ENCODE peak calls at places on chromosomes 4 and X, in six cellular contexts. U is heart right ventricle, G is transverse colon, C is spleen, O is heart left ventricle, D is A549. J is an unnamed sample. For H3K4me1, the result is how much of the 10 kb centered on the place peaks cover.

GRCh38 chr4:123786159-123786915 is 389.7 kb downstream of the SPRY1 start:
- DNase-seq in U (no peak), G (no peak), C (no peak), O (no peak), D (no peak), J (no peak)

GRCh38 chrX:16785247-16786138 is 773 bp upstream of the TXLNG start:
- DNase-seq in U (no peak), G (peak), C (peak), O (no peak), D (no peak), J (no peak)

GRCh38 chr4:57147335-57148060 is 37.3 kb upstream of the IGFBP7 start:
- DNase-seq in U (no peak), G (no peak), C (no peak), O (no peak), D (no peak), J (no peak)

GRCh38 chrX:109858602-109859341 is 125.7 kb upstream of the ACSL4 start:
- DNase-seq in U (no peak), G (no peak), C (no peak), O (no peak), D (no peak), J (no peak)

GRCh38 chr4:110475881-110476818 is at the start of gene ENPEP:
- DNase-seq in U (peak), G (peak), C (no peak), O (peak), D (no peak), J (no peak)

GRCh38 chr4:70544279-70544870 is 26.0 kb downstream of the AMTN start:
- DNase-seq in U (no peak), G (no peak), C (no peak), O (no peak), D (no peak), J (no peak)

GRCh38 chr4:148454835-148455234 is 12.6 kb upstream of the NR3C2 start:
- DNase-seq in U (no peak), G (no peak), C (no peak), O (no peak), D (no peak), J (no peak)

GRCh38 chrX:70826715-70827114 is 81.8 kb downstream of the TEX11 start:
- DNase-seq in U (no peak), G (no peak), C (no peak), O (no peak), D (no peak), J (no peak)

GRCh38 chrX:77779695-77780094 is 6.3 kb downstream of the ATRX start:
- DNase-seq in U (no peak), G (no peak), C (no peak), O (no peak), D (no peak), J (no peak)

GRCh38 chrX:118823263-118824172 is at the start of gene ZCCHC12:
- DNase-seq in U (peak), G (peak), C (peak), O (peak), D (peak), J (no peak)

GRCh38 chrX:29299689-29300088 is 712.4 kb downstream of the IL1RAPL1 start:
- DNase-seq in U (no peak), G (no peak), C (no peak), O (no peak), D (peak), J (no peak)

GRCh38 chr4:33160126-33160525 is 2440.0 kb downstream of the PCDH7 start:
- DNase-seq in U (no peak), G (no peak), C (no peak), O (no peak), D (peak), J (no peak)

GRCh38 chr4:186074189-186074588 is 5.2 kb downstream of the TLR3 start:
- DNase-seq in U (no peak), G (no peak), C (peak), O (no peak), D (no peak), J (no peak)

GRCh38 chrX:65752294-65752693 is 84.8 kb downstream of the MSN start:
- DNase-seq in U (no peak), G (no peak), C (no peak), O (no peak), D (no peak), J (no peak)

GRCh38 chr4:137640156-137640837 is 108.0 kb upstream of the PCDH18 start:
- DNase-seq in U (no peak), G (no peak), C (no peak), O (no peak), D (no peak), J (no peak)

GRCh38 chr4:110514889-110515479 is 39.0 kb downstream of the ENPEP start:
- DNase-seq in U (no peak), G (no peak), C (no peak), O (no peak), D (peak), J (no peak)

GRCh38 chrX:46777971-46778810 is 19.3 kb upstream of the SLC9A7 start:
- DNase-seq in U (no peak), G (no peak), C (no peak), O (no peak), D (no peak), J (no peak)

GRCh38 chr4:3836802-3837601 is 70.8 kb downstream of the ADRA2C start:
- DNase-seq in U (no peak), G (no peak), C (no peak), O (no peak), D (no peak), J (no peak)

GRCh38 chr4:108045687-108046024 is 56.0 kb downstream of the HADH start:
- DNase-seq in U (peak), G (no peak), C (no peak), O (no peak), D (no peak), J (no peak)

GRCh38 chr4:13653356-13653755 is 25.8 kb upstream of the BOD1L1 start:
- DNase-seq in U (no peak), G (no peak), C (no peak), O (no peak), D (no peak), J (no peak)

GRCh38 chr4:26936284-26937065 is 75.8 kb downstream of the STIM2 start:
- DNase-seq in U (no peak), G (no peak), C (peak), O (no peak), D (peak), J (no peak)

GRCh38 chrX:31227250-31227649 is 155.4 kb upstream of the FTHL17 start:
- DNase-seq in U (no peak), G (no peak), C (no peak), O (no peak), D (no peak), J (no peak)

GRCh38 chr4:99285387-99285786 is 5.4 kb downstream of the ADH1A start:
- DNase-seq in U (no peak), G (no peak), C (no peak), O (no peak), D (no peak), J (no peak)
- TF ChIP-seq CTCF in U (no peak), G (no peak), C (no peak), O (no peak), D (no peak), J (no peak)

DNA sequence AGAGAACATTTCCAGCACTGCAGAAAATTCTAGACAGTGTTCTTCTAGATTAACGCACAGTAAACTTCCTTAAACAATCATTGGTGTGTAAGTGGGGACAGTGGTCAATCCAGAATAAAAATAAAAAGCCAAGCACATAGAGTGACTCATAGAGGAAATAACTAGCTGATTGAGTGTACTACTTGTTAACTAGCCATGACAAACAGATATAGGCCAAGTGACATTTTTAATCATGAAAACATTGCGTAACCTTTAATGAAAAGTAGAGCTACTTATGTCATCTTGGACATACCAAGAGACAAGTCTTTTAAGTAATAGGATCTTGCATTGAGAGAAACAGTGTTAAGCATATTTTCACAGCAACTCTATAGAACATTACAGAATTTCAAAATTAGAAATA is 233.9 kb upstream of the MAB21L2 start:
- DNase-seq in U (no peak), G (no peak), C (no peak), O (no peak), D (no peak), J (peak)
- H3K4me1 ChIP-seq in U (under half), G (under half), C (under half), O (under half), D (under half), J (under half)

GRCh38 chr4:184815046-184815877 is 10.5 kb downstream of the ACSL1 start:
- DNase-seq in U (peak), G (peak), C (peak), O (peak), D (no peak), J (no peak)

GRCh38 chr4:184817494-184818215 is 8.1 kb downstream of the ACSL1 start:
- DNase-seq in U (no peak), G (no peak), C (peak), O (no peak), D (no peak), J (no peak)

GRCh38 chr4:184819786-184820185 is 6.0 kb downstream of the ACSL1 start:
- DNase-seq in U (no peak), G (no peak), C (no peak), O (no peak), D (no peak), J (no peak)

GRCh38 chr4:184816962-184817361 is 8.8 kb downstream of the ACSL1 start:
- DNase-seq in U (no peak), G (no peak), C (no peak), O (no peak), D (no peak), J (no peak)

DNA sequence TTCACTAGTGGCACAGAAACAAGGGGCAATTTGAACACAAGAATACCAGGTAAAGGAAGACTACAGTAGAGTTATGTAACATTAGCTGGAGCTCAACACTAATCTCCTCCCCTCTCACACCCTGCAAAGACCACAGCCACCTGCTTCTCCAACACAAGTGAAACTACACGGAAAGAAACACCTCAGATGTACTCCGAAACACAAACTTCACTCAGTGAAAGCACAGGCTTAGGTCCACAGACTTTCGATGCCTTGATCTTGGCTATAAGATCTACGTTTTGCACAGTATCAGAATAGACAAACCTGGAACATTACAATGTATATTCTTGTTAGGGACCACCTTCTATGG is 7.6 kb downstream of the ACSL1 start:
- DNase-seq in U (no peak), G (no peak), C (no peak), O (no peak), D (no peak), J (no peak)
- H3K27ac ChIP-seq in U (peak), G (no peak), C (no peak), O (no peak), D (peak), J (no peak)

DNA sequence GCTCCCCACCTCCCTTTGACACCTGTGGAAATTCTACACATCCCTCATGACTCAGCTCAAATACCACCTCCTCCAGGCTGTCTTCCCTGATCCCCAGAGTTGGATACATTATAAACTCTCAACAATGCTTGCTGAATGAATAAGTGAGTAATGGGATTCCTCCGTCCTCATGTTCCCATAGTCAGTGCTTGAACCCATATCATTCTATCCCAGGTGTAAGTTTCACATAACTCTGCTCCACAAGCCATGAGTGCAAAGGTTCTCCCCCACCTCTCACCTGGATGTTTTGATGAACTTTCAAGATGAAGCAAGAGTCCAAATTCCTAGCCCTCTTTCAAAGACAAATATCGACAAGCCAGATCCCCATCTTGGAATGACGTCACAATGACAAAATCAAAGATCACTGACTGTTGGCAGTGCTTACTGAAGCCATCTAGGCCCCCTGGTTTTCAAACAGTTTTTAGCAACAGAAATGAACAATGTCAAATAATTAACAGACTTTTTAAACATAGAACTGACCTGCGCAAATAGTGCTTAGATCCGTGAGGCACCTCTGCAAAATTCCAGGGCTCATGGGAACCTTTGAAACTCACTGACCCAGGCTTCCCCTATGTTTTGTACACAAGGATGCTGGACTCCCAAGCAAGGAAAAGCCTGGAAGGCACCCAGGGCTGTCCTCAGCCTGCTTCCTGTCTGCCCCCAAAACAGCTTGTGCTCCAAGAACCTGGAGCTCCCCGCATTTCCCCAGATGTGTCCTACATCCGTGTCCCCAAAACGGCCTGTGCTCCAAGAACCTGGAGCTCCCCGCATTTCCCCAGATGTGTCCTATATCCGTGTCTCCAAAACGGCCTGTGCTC is 4.0 kb downstream of the SLC2A9 start:
- DNase-seq in U (no peak), G (no peak), C (no peak), O (no peak), D (no peak), J (no peak)
- TF ChIP-seq CTCF in U (no peak), G (no peak), C (no peak), O (no peak), D (no peak), J (no peak)

GRCh38 chr4:38673109-38673978 is 9.3 kb downstream of the KLF3 start:
- DNase-seq in U (peak), G (peak), C (no peak), O (peak), D (peak), J (no peak)
- H3K4me1 ChIP-seq in U (half or more), G (half or more), C (half or more), O (under half), D (half or more), J (half or more)